ENCODE peak calls at places on chromosomes 7 and 10, in four cellular contexts. D is prostate gland, T is PC-3, E is cardiac muscle cell. W is an unnamed sample.

GRCh38 chr7:73932364-73932763 is 71.4 kb downstream of the TMEM270 start:
- DNase-seq in D (no peak), T (no peak), E (no peak), W (no peak)

GRCh38 chr7:31526882-31527281 is 13.0 kb downstream of the ITPRID1 start:
- DNase-seq in D (no peak), T (no peak), E (no peak), W (no peak)

GRCh38 chr7:102305414-102306268 is 19.0 kb downstream of the SH2B2 start:
- DNase-seq in D (no peak), T (no peak), E (no peak), W (no peak)

GRCh38 chr7:13282377-13282980 is 595.0 kb downstream of the ARL4A start:
- DNase-seq in D (no peak), T (peak), E (peak), W (no peak)

GRCh38 chr7:141145630-141145982 is 71.7 kb downstream of the TMEM178B start:
- DNase-seq in D (no peak), T (no peak), E (no peak), W (no peak)

GRCh38 chr10:90947025-90947960 is 26.4 kb upstream of the ANKRD1 start:
- DNase-seq in D (no peak), T (no peak), E (no peak), W (no peak)

GRCh38 chr7:137943132-137943551 is 58.7 kb downstream of the CREB3L2 start:
- DNase-seq in D (no peak), T (no peak), E (peak), W (peak)

GRCh38 chr10:97378933-97379921 is 21.9 kb downstream of the RRP12 start:
- DNase-seq in D (no peak), T (no peak), E (no peak), W (no peak)

GRCh38 chr10:43135656-43136055 is 2.6 kb upstream of the CSGALNACT2 start:
- DNase-seq in D (no peak), T (no peak), E (no peak), W (no peak)

GRCh38 chr10:109929501-109930219 is 6.3 kb upstream of the XPNPEP1 start:
- DNase-seq in D (no peak), T (no peak), E (peak), W (no peak)

GRCh38 chr10:95445837-95446347 is 115.3 kb downstream of the SORBS1 start:
- DNase-seq in D (peak), T (peak), E (peak), W (peak)

GRCh38 chr10:98485959-98486358 is 39.2 kb upstream of the HPS1 start:
- DNase-seq in D (no peak), T (peak), E (peak), W (no peak)

GRCh38 chr10:98486421-98486820 is 39.7 kb upstream of the HPS1 start:
- DNase-seq in D (no peak), T (peak), E (peak), W (no peak)

GRCh38 chr10:98488669-98489430 is 42.1 kb upstream of the HPS1 start:
- DNase-seq in D (peak), T (peak), E (peak), W (peak)

GRCh38 chr10:98489561-98490481 is 43.1 kb upstream of the HPS1 start:
- DNase-seq in D (no peak), T (peak), E (no peak), W (no peak)

DNA sequence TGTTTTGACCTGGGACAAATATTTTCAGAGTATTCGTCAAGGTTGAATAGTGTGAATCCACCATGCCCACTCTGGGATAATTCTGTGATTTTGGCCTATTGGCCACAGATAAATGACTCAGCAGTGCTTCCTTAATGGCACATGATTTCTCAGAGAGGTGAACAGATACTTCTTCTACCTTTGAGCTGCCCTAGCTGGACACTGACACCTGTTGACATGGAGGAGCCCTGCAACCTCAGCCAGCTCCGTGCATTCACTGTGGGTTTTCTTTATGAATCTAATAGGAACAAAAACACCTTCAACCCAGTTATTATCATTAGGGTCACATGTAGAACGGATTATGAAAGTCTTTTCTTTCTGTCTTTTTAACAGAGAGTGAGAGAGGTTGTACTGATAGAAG is 41.0 kb upstream of the HPS1 start:
- DNase-seq in D (no peak), T (no peak), E (no peak), W (no peak)
- H3K4me3 ChIP-seq in D (no peak), T (no peak), E (no peak), W (no peak)

DNA sequence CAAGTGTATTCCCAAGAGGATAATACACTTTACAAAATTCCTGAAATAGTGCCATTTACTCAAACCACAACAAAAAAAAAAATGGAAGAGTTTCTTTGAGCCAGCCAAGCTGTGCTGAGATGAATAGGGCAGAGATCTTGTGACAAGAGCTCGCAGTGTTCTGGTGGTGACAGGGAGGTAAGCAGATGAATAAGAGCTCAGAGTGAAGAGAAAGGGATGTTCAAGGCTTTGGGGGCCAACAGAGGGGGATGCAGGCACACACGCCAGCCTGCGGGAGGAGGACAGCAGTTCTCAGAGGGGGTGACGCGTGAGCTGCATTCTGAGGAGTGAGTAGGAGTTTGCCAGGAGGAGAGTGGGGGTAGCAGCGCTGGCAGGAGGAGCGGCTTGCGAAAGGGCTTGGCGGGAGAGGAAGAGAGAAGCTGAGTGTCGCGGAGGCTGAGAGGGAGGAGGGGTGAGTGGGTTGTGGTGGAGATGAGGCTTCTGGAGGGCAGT is 194.4 kb upstream of the IMMP2L start:
- DNase-seq in D (no peak), T (no peak), E (peak), W (peak)
- H3K27ac ChIP-seq in D (no peak), T (no peak), E (no peak), W (no peak)

DNA sequence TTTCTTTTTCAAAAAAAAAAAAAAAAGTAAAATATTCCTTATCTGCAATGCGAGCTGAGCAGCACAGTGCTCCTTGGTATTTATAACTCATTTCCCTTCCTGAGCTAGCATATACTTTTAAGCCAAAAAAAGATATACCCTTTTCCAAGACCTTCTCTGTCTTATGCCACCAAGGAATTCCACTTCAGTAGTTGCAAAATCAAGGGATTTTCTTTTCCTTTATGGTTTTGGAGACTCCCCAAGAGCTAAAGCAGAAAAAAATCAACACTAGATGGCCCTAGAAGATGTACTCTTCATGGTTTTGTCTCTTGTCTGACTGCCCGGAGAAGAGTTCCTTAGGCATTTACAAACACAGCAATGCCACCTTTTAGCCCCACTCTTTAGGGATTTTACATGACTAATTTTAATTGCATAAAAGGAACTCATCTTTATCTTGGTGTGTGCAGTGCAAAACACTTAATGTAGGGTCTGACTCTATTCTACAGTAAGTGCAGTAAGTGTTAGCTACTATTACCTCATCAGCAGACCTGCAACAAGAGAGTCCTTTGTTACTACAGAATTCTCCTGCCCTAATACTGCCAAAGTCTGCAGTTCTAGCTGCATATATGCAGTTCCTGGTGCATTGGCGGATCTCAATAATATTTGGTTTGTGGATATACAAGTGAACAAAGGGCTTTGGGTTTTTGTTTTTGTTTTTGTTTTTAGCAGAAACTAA is 443.3 kb downstream of the GFRA1 start:
- DNase-seq in D (no peak), T (no peak), E (peak), W (no peak)
- TF ChIP-seq CTCF in D (no peak), T (no peak), E (peak), W (no peak)

DNA sequence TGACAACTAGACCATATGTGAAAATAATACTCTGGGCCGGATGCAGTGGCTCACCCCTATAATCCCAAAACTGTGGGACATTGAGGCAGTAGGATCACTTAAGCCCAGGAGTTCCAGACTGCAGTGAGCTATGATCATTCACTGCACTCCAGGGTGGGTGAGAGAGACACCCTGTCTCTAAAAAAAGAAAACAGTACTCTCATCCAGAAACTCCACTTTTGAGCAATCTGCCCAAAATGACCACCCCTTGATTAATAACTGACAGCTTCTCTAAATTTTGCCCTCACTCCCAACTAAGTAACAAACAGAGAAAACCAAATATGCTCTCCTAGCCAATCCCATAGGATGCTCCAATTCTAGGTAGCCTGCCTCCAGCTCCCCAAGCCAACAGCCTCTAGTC is 62.5 kb upstream of the AKR1E2 start:
- DNase-seq in D (no peak), T (no peak), E (no peak), W (no peak)
- H3K4me3 ChIP-seq in D (no peak), T (peak), E (no peak), W (no peak)

DNA sequence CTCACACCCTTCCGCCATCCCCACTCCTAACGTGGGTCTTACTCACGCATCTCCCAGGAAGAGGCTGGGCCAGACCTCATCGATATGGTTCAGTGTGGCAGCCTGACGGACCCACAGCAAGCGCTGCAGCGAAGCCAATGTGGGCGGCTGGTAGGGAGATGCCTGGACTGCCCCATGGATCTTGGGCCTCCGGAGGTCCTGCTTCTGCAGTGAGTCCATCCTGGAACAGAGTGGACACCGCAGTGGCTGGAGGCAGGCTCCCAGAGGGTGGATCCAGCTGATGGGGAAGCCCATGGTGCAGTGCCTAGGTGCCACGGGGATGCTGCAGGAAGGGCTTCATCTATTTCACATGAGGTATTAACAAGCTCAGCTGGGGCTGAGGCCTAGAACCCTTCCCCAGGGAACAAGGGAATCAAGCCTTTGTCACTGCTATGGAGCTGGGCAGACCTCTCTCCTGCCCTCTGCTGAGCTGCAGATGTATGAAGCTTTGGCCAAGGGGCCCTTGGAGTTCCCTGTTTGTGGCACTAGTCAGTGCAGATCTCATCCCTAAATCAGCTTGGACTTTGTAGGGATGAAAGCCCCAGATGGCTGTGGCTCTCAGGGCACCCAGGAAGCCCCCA is 13.7 kb upstream of the SAMD8 start:
- DNase-seq in D (no peak), T (peak), E (peak), W (no peak)
- H3K27ac ChIP-seq in D (no peak), T (no peak), E (no peak), W (no peak)

GRCh38 chr7:100091411-100092181 is 2.8 kb downstream of the COPS6 start:
- DNase-seq in D (no peak), T (no peak), E (no peak), W (no peak)
- TF ChIP-seq CTCF in D (no peak), T (no peak), E (no peak), W (no peak)

DNA sequence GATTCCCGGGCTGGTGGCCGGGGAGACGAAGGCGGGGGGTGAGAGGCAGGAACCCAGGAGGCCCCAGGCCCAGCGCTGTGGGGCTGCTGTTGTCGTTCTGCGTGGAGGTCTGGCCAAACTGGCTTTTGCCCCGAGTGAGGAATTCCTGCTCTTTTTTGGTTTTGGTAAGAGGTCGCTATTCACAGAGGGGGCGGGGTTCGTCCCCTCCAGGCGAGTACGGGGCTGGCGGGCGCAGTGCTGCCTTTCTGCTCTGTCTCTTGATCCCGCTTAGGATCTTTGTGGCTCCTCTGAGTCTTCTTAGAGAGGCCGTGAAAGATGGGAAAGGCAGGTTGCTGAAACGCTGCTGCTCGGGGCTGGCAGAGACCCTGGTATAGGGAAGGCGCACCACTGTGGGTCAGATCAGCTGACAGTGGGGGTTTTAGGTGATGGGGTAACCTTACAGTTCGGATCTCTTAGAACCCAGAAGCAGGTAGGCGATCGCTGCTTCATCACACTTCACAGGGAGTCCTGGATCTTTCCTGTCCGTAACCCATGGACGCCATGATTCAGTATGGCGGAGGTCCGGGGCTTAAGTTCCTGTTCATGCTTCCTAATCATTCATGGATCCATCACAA is 136.7 kb downstream of the KIF20B start:
- DNase-seq in D (peak), T (no peak), E (peak), W (no peak)
- H3K4me3 ChIP-seq in D (peak), T (peak), E (no peak), W (no peak)

GRCh38 chr7:153320005-153320404 is 560.5 kb downstream of the ACTR3B start:
- DNase-seq in D (no peak), T (no peak), E (no peak), W (no peak)
- H3K27ac ChIP-seq in D (no peak), T (no peak), E (no peak), W (no peak)

GRCh38 chr10:2410049-2410448 is 657.3 kb upstream of the PFKP start:
- DNase-seq in D (no peak), T (no peak), E (no peak), W (no peak)
- TF ChIP-seq CTCF in D (no peak), T (no peak), E (no peak), W (no peak)

GRCh38 chr7:93926800-93927199 is 5.3 kb downstream of the GNG11 start:
- DNase-seq in D (no peak), T (no peak), E (no peak), W (no peak)

GRCh38 chr7:93923291-93923690 is 1.8 kb downstream of the GNG11 start:
- DNase-seq in D (no peak), T (no peak), E (peak), W (no peak)

GRCh38 chr7:93921607-93922446 is at the start of gene GNG11:
- DNase-seq in D (peak), T (peak), E (peak), W (peak)

GRCh38 chr7:93921190-93921585 is 347 bp upstream of the GNG11 start:
- DNase-seq in D (no peak), T (no peak), E (peak), W (no peak)

GRCh38 chr7:93923946-93924345 is 2.4 kb downstream of the GNG11 start:
- DNase-seq in D (no peak), T (no peak), E (no peak), W (no peak)
- H3K4me3 ChIP-seq in D (peak), T (no peak), E (no peak), W (no peak)